ENCODE peak calls at places on chromosomes 6 and 20, in seven cellular contexts. One of them, this sample, is unnamed.

GRCh38 chr20:56411759-56412472 is at the start of gene CASS4:
- DNase-seq in body of pancreas: no peak
- DNase-seq in transverse colon: no peak
- DNase-seq in stomach: no peak
- DNase-seq in H1: no peak
- DNase-seq in lower leg skin: peak
- DNase-seq in ovary: peak
- DNase-seq in this sample: no peak

GRCh38 chr20:38790210-38791053 is 15.1 kb upstream of the PPP1R16B start:
- DNase-seq in H1: no peak
- DNase-seq in lower leg skin: no peak
- DNase-seq in body of pancreas: peak
- DNase-seq in ovary: no peak
- DNase-seq in transverse colon: no peak
- DNase-seq in stomach: no peak
- DNase-seq in this sample: no peak

GRCh38 chr6:69064226-69064625 is 429.1 kb downstream of the ADGRB3 start:
- DNase-seq in H1: no peak
- DNase-seq in transverse colon: no peak
- DNase-seq in lower leg skin: no peak
- DNase-seq in ovary: no peak
- DNase-seq in body of pancreas: no peak
- DNase-seq in stomach: no peak
- DNase-seq in this sample: no peak

GRCh38 chr6:158631678-158632537 is 12.6 kb downstream of the DYNLT1 start:
- DNase-seq in ovary: peak
- DNase-seq in body of pancreas: no peak
- DNase-seq in transverse colon: peak
- DNase-seq in stomach: peak
- DNase-seq in lower leg skin: peak
- DNase-seq in H1: no peak
- DNase-seq in this sample: peak

GRCh38 chr6:94349227-94349626 is 929.9 kb upstream of the EPHA7 start:
- DNase-seq in transverse colon: no peak
- DNase-seq in H1: no peak
- DNase-seq in stomach: no peak
- DNase-seq in body of pancreas: no peak
- DNase-seq in lower leg skin: no peak
- DNase-seq in ovary: no peak
- DNase-seq in this sample: no peak

GRCh38 chr6:27478141-27478705 is 5.3 kb upstream of the ZNF184 start:
- DNase-seq in ovary: no peak
- DNase-seq in stomach: no peak
- DNase-seq in body of pancreas: no peak
- DNase-seq in transverse colon: no peak
- DNase-seq in H1: no peak
- DNase-seq in lower leg skin: no peak
- DNase-seq in this sample: no peak

GRCh38 chr6:16707101-16707783 is 54.0 kb downstream of the ATXN1 start:
- DNase-seq in body of pancreas: no peak
- DNase-seq in stomach: no peak
- DNase-seq in transverse colon: no peak
- DNase-seq in ovary: no peak
- DNase-seq in H1: no peak
- DNase-seq in lower leg skin: no peak
- DNase-seq in this sample: no peak

GRCh38 chr6:118719351-118720124 is 68.1 kb upstream of the CEP85L start:
- DNase-seq in body of pancreas: no peak
- DNase-seq in H1: no peak
- DNase-seq in lower leg skin: no peak
- DNase-seq in ovary: no peak
- DNase-seq in stomach: no peak
- DNase-seq in transverse colon: no peak
- DNase-seq in this sample: no peak

GRCh38 chr6:142002825-142003405 is 129.8 kb upstream of the GJE1 start:
- DNase-seq in lower leg skin: no peak
- DNase-seq in ovary: no peak
- DNase-seq in body of pancreas: no peak
- DNase-seq in H1: no peak
- DNase-seq in transverse colon: no peak
- DNase-seq in stomach: no peak
- DNase-seq in this sample: no peak

GRCh38 chr6:104413767-104414166 is 446.0 kb downstream of the HACE1 start:
- DNase-seq in H1: no peak
- DNase-seq in body of pancreas: no peak
- DNase-seq in transverse colon: no peak
- DNase-seq in stomach: no peak
- DNase-seq in ovary: no peak
- DNase-seq in lower leg skin: no peak
- DNase-seq in this sample: no peak

GRCh38 chr6:3749390-3749978 is 2.0 kb downstream of the PXDC1 start:
- DNase-seq in H1: no peak
- DNase-seq in lower leg skin: peak
- DNase-seq in ovary: no peak
- DNase-seq in body of pancreas: peak
- DNase-seq in stomach: peak
- DNase-seq in transverse colon: peak
- DNase-seq in this sample: no peak

GRCh38 chr6:37695857-37696219 is 1.8 kb downstream of the MDGA1 start:
- DNase-seq in lower leg skin: no peak
- DNase-seq in transverse colon: no peak
- DNase-seq in H1: no peak
- DNase-seq in stomach: no peak
- DNase-seq in ovary: no peak
- DNase-seq in body of pancreas: no peak
- DNase-seq in this sample: no peak

GRCh38 chr20:58634121-58634817 is 16.8 kb upstream of the STX16 start:
- DNase-seq in body of pancreas: no peak
- DNase-seq in H1: no peak
- DNase-seq in stomach: no peak
- DNase-seq in ovary: peak
- DNase-seq in transverse colon: no peak
- DNase-seq in lower leg skin: no peak
- DNase-seq in this sample: peak

GRCh38 chr20:47244451-47244850 is 112.0 kb downstream of the ZMYND8 start:
- DNase-seq in lower leg skin: no peak
- DNase-seq in stomach: no peak
- DNase-seq in H1: no peak
- DNase-seq in transverse colon: no peak
- DNase-seq in ovary: no peak
- DNase-seq in body of pancreas: no peak
- DNase-seq in this sample: no peak

DNA sequence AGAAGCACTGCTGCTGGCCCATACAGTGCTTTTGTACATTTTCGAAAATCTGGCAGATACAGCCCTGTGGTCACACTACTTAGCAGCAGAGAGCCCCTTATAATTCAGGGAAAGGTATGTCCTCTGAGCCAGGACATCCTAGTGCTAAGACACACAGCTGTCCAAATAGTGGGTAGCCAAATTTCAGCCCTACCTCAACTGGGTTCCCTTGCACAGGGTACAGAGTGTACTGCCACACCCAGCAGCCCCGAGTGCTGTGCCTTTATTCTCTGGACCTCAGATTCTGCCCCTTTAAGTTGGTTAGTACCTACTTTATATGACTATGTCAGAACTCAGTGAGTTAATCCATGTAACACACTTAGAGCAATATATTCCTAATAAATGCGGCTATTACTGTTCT is 47.6 kb downstream of the PRPH2 start:
- DNase-seq in body of pancreas: no peak
- DNase-seq in stomach: no peak
- DNase-seq in H1: no peak
- DNase-seq in ovary: no peak
- DNase-seq in lower leg skin: no peak
- DNase-seq in transverse colon: no peak
- DNase-seq in this sample: no peak
- TF ChIP-seq POLR2A in body of pancreas: no peak
- TF ChIP-seq POLR2A in stomach: no peak
- TF ChIP-seq POLR2A in H1: no peak
- TF ChIP-seq POLR2A in ovary: no peak
- TF ChIP-seq POLR2A in lower leg skin: no peak
- TF ChIP-seq POLR2A in transverse colon: no peak
- TF ChIP-seq POLR2A in this sample: no peak

GRCh38 chr20:32764000-32764960 is 2.1 kb downstream of the DNMT3B start:
- DNase-seq in transverse colon: no peak
- DNase-seq in ovary: no peak
- DNase-seq in stomach: no peak
- DNase-seq in lower leg skin: no peak
- DNase-seq in body of pancreas: no peak
- DNase-seq in H1: peak
- DNase-seq in this sample: no peak

GRCh38 chr20:32762754-32763201 is 593 bp downstream of the DNMT3B start:
- DNase-seq in ovary: peak
- DNase-seq in lower leg skin: no peak
- DNase-seq in H1: no peak
- DNase-seq in transverse colon: no peak
- DNase-seq in body of pancreas: peak
- DNase-seq in stomach: no peak
- DNase-seq in this sample: no peak

GRCh38 chr20:32763202-32763999 is 1.2 kb downstream of the DNMT3B start:
- DNase-seq in ovary: no peak
- DNase-seq in transverse colon: no peak
- DNase-seq in lower leg skin: no peak
- DNase-seq in body of pancreas: peak
- DNase-seq in stomach: no peak
- DNase-seq in H1: no peak
- DNase-seq in this sample: no peak

GRCh38 chr20:32761417-32761830 is 761 bp upstream of the DNMT3B start:
- DNase-seq in ovary: no peak
- DNase-seq in body of pancreas: no peak
- DNase-seq in lower leg skin: no peak
- DNase-seq in stomach: no peak
- DNase-seq in transverse colon: no peak
- DNase-seq in H1: no peak
- DNase-seq in this sample: no peak

DNA sequence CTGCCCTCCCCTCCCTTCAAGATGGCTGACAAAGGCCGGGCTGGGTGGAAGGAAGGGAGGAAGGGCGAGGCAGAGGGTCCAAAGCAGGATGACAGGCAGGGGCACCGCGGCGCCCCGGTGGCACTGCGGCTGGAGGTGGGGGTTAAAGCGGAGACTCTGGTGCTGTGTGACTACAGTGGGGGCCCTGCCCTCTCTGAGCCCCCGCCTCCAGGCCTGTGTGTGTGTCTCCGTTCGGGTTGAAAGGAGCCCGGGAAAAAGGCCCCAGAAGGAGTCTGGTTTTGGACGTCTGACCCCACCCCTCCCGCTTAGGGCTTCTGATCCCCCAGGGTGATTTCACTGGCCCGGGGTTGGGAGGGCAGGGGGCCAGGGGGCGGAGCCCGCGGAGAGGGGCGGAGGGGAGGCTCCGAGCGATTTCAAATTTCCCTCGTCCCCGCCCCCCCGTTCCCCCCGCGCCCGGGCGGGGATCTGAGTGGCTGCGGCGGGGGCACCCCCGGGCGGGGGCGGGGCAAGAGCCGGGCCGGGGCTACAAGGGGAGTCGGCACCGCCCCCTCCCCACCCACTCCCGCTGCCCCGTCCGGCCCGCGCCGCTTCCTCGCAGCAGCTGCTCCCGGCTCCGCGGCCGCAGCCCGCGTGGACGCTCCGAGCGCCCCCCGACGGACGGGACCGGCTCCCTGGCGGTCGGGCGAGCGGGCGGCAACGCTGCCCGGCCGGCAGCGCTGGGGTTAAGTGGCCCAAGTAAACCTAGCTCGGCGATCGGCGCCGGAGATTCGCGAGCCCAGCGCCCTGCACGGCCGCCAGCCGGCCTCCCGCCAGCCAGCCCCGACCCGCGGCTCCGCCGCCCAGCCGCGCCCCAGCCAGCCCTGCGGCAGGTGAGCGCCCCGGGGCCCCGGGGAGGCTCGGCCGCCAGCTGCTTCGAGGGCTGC is at the start of gene DNMT3B:
- DNase-seq in H1: peak
- DNase-seq in lower leg skin: peak
- DNase-seq in transverse colon: peak
- DNase-seq in body of pancreas: peak
- DNase-seq in ovary: peak
- DNase-seq in stomach: peak
- DNase-seq in this sample: peak
- TF ChIP-seq POLR2A in H1: peak
- TF ChIP-seq POLR2A in lower leg skin: no peak
- TF ChIP-seq POLR2A in transverse colon: no peak
- TF ChIP-seq POLR2A in body of pancreas: no peak
- TF ChIP-seq POLR2A in ovary: no peak
- TF ChIP-seq POLR2A in stomach: no peak
- TF ChIP-seq POLR2A in this sample: no peak

DNA sequence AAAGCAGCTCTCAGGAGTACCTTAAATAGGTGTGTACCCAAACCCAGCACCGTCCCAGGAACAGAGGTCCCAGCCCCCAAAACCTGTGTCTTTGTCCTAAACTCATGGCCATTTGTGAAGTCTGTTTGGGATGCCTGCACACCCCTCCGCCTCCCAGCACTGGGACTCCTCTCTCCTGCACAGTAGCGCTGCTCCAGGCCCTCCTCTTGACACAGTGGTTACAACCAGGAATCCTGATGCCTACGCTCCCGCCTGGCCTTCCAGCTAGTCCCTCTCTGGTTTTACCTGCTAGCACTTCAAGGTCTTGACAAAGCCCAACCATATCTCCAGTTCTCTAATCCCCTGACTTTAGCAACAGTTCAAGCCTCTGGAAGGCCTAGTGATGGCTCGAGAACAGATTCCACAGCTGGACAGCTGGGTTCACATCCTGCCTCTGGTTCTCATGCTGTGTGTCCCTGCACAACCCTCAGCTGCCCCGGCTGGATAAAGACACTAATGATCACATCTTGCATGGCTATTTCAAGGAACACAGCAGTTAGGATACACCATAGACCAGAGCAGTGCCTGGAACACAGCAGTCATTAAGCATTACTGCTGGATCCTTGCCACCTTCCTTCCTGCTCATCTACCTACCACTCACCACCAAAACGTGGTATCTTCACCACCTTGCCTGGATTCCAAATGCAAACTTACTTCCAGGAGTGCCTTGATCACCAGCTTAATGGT is 5.6 kb downstream of the PSMA7 start:
- DNase-seq in lower leg skin: no peak
- DNase-seq in stomach: no peak
- DNase-seq in transverse colon: no peak
- DNase-seq in H1: no peak
- DNase-seq in ovary: no peak
- DNase-seq in body of pancreas: no peak
- DNase-seq in this sample: no peak
- TF ChIP-seq POLR2A in lower leg skin: no peak
- TF ChIP-seq POLR2A in stomach: no peak
- TF ChIP-seq POLR2A in transverse colon: no peak
- TF ChIP-seq POLR2A in H1: no peak
- TF ChIP-seq POLR2A in ovary: no peak
- TF ChIP-seq POLR2A in body of pancreas: no peak
- TF ChIP-seq POLR2A in this sample: no peak

DNA sequence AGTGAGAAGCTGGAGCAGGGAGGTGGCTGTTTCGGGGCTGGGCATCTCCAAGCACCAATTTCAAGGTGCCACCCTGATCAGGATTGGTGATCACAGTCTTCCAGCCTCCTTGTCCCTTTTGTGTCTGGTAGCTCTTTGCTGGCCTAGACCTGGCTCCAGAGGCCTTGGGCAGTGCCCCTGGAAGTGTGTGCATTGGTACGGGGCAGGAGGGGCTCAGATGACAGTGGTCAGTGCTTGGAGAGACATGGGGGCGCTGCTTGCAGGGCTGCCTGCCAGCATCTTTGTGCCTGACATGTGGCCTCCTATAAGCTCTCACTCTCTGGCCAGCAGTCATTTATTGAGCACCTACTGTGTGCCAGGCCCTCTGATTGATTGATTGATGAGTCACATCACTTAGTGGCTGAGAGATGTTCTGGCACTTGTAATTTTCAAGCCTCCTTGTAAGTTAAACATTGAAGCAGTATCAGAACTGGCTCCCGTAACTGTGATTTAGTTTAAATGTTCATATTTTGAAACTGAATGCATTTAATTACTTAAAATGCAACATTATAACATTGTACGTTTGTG is 61.7 kb downstream of the BCAS4 start:
- DNase-seq in transverse colon: no peak
- DNase-seq in lower leg skin: no peak
- DNase-seq in stomach: no peak
- DNase-seq in H1: no peak
- DNase-seq in body of pancreas: no peak
- DNase-seq in ovary: no peak
- DNase-seq in this sample: no peak
- TF ChIP-seq POLR2A in transverse colon: no peak
- TF ChIP-seq POLR2A in lower leg skin: no peak
- TF ChIP-seq POLR2A in stomach: no peak
- TF ChIP-seq POLR2A in H1: no peak
- TF ChIP-seq POLR2A in body of pancreas: no peak
- TF ChIP-seq POLR2A in ovary: no peak
- TF ChIP-seq POLR2A in this sample: no peak